ENCODE peak calls at places on chromosomes 2 and 18, in four cellular contexts. R is astrocyte of the spinal cord; U is CD4-positive, alpha-beta T cell; T is left ventricle myocardium superior. Y is an unnamed sample.

GRCh38 chr2:41933585-41934322 is 114.1 kb upstream of the PKDCC start:
- DNase-seq in T (no peak), U (no peak), R (peak), Y (no peak)

GRCh38 chr2:113851640-113852039 is 38.2 kb upstream of the ACTR3 start:
- DNase-seq in U (no peak), T (no peak), R (peak), Y (no peak)

GRCh38 chr2:171404258-171404657 is 29.5 kb downstream of the METTL8 start:
- DNase-seq in T (no peak), R (peak), U (no peak), Y (no peak)

GRCh38 chr2:77232909-77233308 is 289.3 kb downstream of the LRRTM4 start:
- DNase-seq in U (no peak), R (peak), T (no peak), Y (no peak)

GRCh38 chr2:73938761-73939352 is 12.2 kb downstream of the DGUOK start:
- DNase-seq in U (no peak), R (peak), T (no peak), Y (peak)

GRCh38 chr2:180657054-180657453 is 323.4 kb upstream of the UBE2E3 start:
- DNase-seq in U (no peak), R (peak), T (no peak), Y (no peak)

GRCh38 chr2:173056705-173057368 is 18.8 kb upstream of the MAP3K20 start:
- DNase-seq in R (no peak), U (no peak), T (no peak), Y (no peak)

GRCh38 chr2:120779781-120780283 is 44.2 kb downstream of the GLI2 start:
- DNase-seq in U (no peak), R (peak), T (no peak), Y (no peak)

GRCh38 chr2:42363413-42363812 is 2.4 kb upstream of the COX7A2L start:
- DNase-seq in T (no peak), R (no peak), U (no peak), Y (no peak)

GRCh38 chr2:36477315-36477714 is 120.7 kb downstream of the FEZ2 start:
- DNase-seq in U (no peak), R (no peak), T (no peak), Y (no peak)

GRCh38 chr18:80246656-80247402 is 485 bp downstream of the PARD6G start:
- DNase-seq in U (no peak), R (no peak), T (peak), Y (no peak)

GRCh38 chr2:191631754-191632153 is 46.2 kb upstream of the NABP1 start:
- DNase-seq in T (peak), R (peak), U (no peak), Y (no peak)

GRCh38 chr2:188734688-188735087 is 239.5 kb upstream of the COL3A1 start:
- DNase-seq in T (no peak), U (no peak), R (peak), Y (no peak)

GRCh38 chr2:6977095-6977777 is 60.0 kb downstream of the RNF144A start:
- DNase-seq in T (peak), R (peak), U (no peak), Y (no peak)

GRCh38 chr18:723541-723940 is 11.1 kb upstream of the ENOSF1 start:
- DNase-seq in R (no peak), U (no peak), T (no peak), Y (no peak)

GRCh38 chr2:11867926-11868325 is 121.5 kb downstream of the LPIN1 start:
- DNase-seq in R (no peak), U (no peak), T (no peak), Y (no peak)

GRCh38 chr2:237738255-237738654 is 60.3 kb upstream of the RBM44 start:
- DNase-seq in R (no peak), U (no peak), T (no peak), Y (no peak)

GRCh38 chr2:177332041-177332991 is 60.3 kb upstream of the AGPS start:
- DNase-seq in R (peak), T (peak), U (peak), Y (peak)

GRCh38 chr2:767440-767839 is 90.2 kb upstream of the TMEM18 start:
- DNase-seq in U (no peak), T (no peak), R (peak), Y (peak)

GRCh38 chr2:239240480-239240881 is 160.3 kb downstream of the HDAC4 start:
- DNase-seq in T (peak), R (no peak), U (no peak), Y (no peak)

GRCh38 chr2:202610367-202610766 is 24.4 kb upstream of the FAM117B start:
- DNase-seq in T (no peak), U (no peak), R (no peak), Y (no peak)

GRCh38 chr18:3594760-3595241 is 144.8 kb downstream of the TGIF1 start:
- DNase-seq in R (peak), U (peak), T (no peak), Y (peak)

GRCh38 chr2:111667542-111668273 is 216.3 kb downstream of the ANAPC1 start:
- DNase-seq in T (no peak), U (no peak), R (peak), Y (no peak)

GRCh38 chr2:67548317-67549095 is 151.4 kb downstream of the ETAA1 start:
- DNase-seq in R (no peak), T (no peak), U (no peak), Y (no peak)

GRCh38 chr2:10305715-10306114 is 3.0 kb downstream of the HPCAL1 start:
- DNase-seq in T (no peak), U (peak), R (no peak), Y (peak)